ENCODE peak calls at places on chromosomes 7 and 10, in six cellular contexts. A is foreskin fibroblast, K is fibroblast of lung, T is HFFc6, O is cardiac muscle cell, D is cardiac fibroblast. E is an unnamed sample.

GRCh38 chr10:10785627-10786333 is 231.9 kb upstream of the CELF2 start:
- DNase-seq in A (peak; percentile 78), K (peak; percentile 81), T (peak; percentile 25), O (no peak), D (peak; percentile 79), E (no peak)

GRCh38 chr10:43214071-43214955 is 52.6 kb downstream of the RASGEF1A start:
- DNase-seq in A (peak; percentile 45), K (no peak), T (peak; percentile 33), O (no peak), D (peak; percentile 12), E (no peak)

GRCh38 chr7:2393751-2394150 is 9.7 kb upstream of the CHST12 start:
- DNase-seq in A (peak; percentile 33), K (no peak), T (no peak), O (no peak), D (no peak), E (no peak)

GRCh38 chr7:140074780-140075179 is 12.0 kb upstream of the PARP12 start:
- DNase-seq in A (peak; percentile 9), K (no peak), T (peak; percentile 31), O (no peak), D (peak; percentile 19), E (no peak)

GRCh38 chr10:63084690-63085377 is 48.3 kb upstream of the NRBF2 start:
- DNase-seq in A (no peak), K (no peak), T (no peak), O (no peak), D (no peak), E (no peak)

GRCh38 chr7:6392712-6393666 is 54.8 kb downstream of the DAGLB start:
- DNase-seq in A (peak; percentile 98), K (peak; percentile 94), T (peak; percentile 67), O (peak; percentile 79), D (peak; percentile 88), E (no peak)

GRCh38 chr7:132386249-132386681 is 190.0 kb downstream of the PLXNA4 start:
- DNase-seq in A (no peak), K (no peak), T (no peak), O (peak; percentile 36), D (peak; percentile 79), E (no peak)

GRCh38 chr7:1703475-1704325 is 33.6 kb downstream of the ELFN1 start:
- DNase-seq in A (no peak), K (no peak), T (no peak), O (no peak), D (no peak), E (no peak)

GRCh38 chr7:149615690-149616270 is 118.2 kb upstream of the ZNF746 start:
- DNase-seq in A (no peak), K (no peak), T (no peak), O (no peak), D (no peak), E (no peak)

GRCh38 chr7:66627151-66627681 is 1.5 kb upstream of the KCTD7 start:
- DNase-seq in A (peak; percentile 54), K (peak; percentile 78), T (peak; percentile 16), O (no peak), D (peak; percentile 63), E (no peak)

GRCh38 chr10:5589963-5590511 is 65.3 kb downstream of the CALML3 start:
- DNase-seq in A (peak; percentile 54), K (peak; percentile 47), T (peak; percentile 28), O (no peak), D (peak; percentile 28), E (no peak)

GRCh38 chr10:119658274-119658673 is 7.1 kb downstream of the BAG3 start:
- DNase-seq in A (peak; percentile 97), K (peak; percentile 93), T (peak; percentile 94), O (peak; percentile 49), D (peak; percentile 89), E (no peak)

GRCh38 chr7:113730309-113730955 is 188.4 kb downstream of the PPP1R3A start:
- DNase-seq in A (peak; percentile 68), K (peak; percentile 83), T (no peak), O (no peak), D (peak; percentile 31), E (no peak)

GRCh38 chr7:130273863-130274262 is 7.2 kb downstream of the CPA2 start:
- DNase-seq in A (peak; percentile 84), K (peak; percentile 94), T (no peak), O (peak; percentile 11), D (peak; percentile 80), E (no peak)

GRCh38 chr10:3526721-3527120 is 258.3 kb downstream of the KLF6 start:
- DNase-seq in A (peak; percentile 73), K (peak; percentile 91), T (peak; percentile 82), O (no peak), D (peak; percentile 92), E (no peak)

GRCh38 chr10:120931423-120931822 is 80.3 kb downstream of the WDR11 start:
- DNase-seq in A (no peak), K (no peak), T (no peak), O (no peak), D (no peak), E (no peak)

GRCh38 chr7:95250591-95250990 is 73.7 kb downstream of the PON1 start:
- DNase-seq in A (no peak), K (no peak), T (no peak), O (peak; percentile 25), D (no peak), E (no peak)

GRCh38 chr10:128574616-128575210 is 448.5 kb upstream of the MKI67 start:
- DNase-seq in A (no peak), K (no peak), T (no peak), O (no peak), D (no peak), E (no peak)

GRCh38 chr10:120538091-120538490 is 81.1 kb downstream of the PLPP4 start:
- DNase-seq in A (no peak), K (no peak), T (no peak), O (no peak), D (peak; percentile 1), E (no peak)

GRCh38 chr7:139570119-139570518 is 46.6 kb downstream of the CLEC2L start:
- DNase-seq in A (no peak), K (no peak), T (no peak), O (no peak), D (no peak), E (no peak)

GRCh38 chr7:90764848-90765570 is 168.9 kb downstream of the CDK14 start:
- DNase-seq in A (no peak), K (no peak), T (no peak), O (no peak), D (no peak), E (no peak)

GRCh38 chr10:15879058-15879457 is 18.8 kb upstream of the MINDY3 start:
- DNase-seq in A (peak; percentile 59), K (peak; percentile 55), T (peak; percentile 46), O (peak; percentile 15), D (peak; percentile 49), E (no peak)

GRCh38 chr10:22345301-22346086 is at the start of gene SPAG6:
- DNase-seq in A (peak; percentile 43), K (no peak), T (no peak), O (no peak), D (no peak), E (no peak)

GRCh38 chr7:50793115-50793946 is 10.6 kb upstream of the GRB10 start:
- DNase-seq in A (peak; percentile 87), K (peak; percentile 57), T (peak; percentile 26), O (peak; percentile 75), D (peak; percentile 77), E (peak; percentile 44)

GRCh38 chr7:322111-322671 is 32.2 kb downstream of the FOXL3 start:
- DNase-seq in A (peak; percentile 66), K (peak; percentile 14), T (peak; percentile 14), O (peak; percentile 77), D (peak; percentile 38), E (peak; percentile 64)

GRCh38 chr10:102781921-102782542 is 38.3 kb downstream of the WBP1L start:
- DNase-seq in A (peak; percentile 67), K (peak; percentile 57), T (no peak), O (no peak), D (peak; percentile 86), E (no peak)

DNA sequence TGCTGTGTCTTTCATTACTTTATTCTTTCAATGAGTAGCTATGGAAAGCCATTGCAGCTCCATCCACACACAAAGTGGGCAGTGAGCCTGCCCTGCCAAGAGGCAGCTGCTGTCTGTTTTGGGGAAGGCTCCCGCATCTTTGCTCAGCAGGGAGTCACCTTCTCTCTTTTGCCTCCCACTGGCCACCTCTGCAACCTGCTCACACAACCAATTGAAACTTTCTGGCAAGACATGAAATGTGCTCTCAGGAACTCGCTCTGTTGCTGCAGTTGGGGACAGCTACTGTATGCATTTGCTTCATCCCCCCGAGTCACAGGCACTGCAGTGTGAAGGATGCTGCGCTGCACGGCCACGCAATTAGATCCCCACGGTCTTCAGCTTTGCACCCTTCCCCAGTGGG is 244.8 kb upstream of the NFE2L3 start:
- DNase-seq in A (no peak), K (no peak), T (no peak), O (no peak), D (no peak), E (no peak)
- TF ChIP-seq CTCF in A (no peak), K (no peak), T (no peak), O (no peak), D (no peak), E (no peak)

GRCh38 chr10:101780818-101781654 is 2.2 kb downstream of the NPM3 start:
- DNase-seq in A (peak; percentile 86), K (peak; percentile 53), T (peak; percentile 56), O (peak; percentile 80), D (peak; percentile 70), E (peak; percentile 88)

GRCh38 chr10:101780187-101780817 is 2.9 kb downstream of the NPM3 start:
- DNase-seq in A (no peak), K (no peak), T (no peak), O (no peak), D (no peak), E (no peak)

GRCh38 chr10:101778151-101778780 is 2.4 kb upstream of the FGF8 start:
- DNase-seq in A (no peak), K (no peak), T (no peak), O (no peak), D (no peak), E (no peak)

GRCh38 chr10:101778781-101779543 is 3.0 kb upstream of the FGF8 start:
- DNase-seq in A (peak; percentile 57), K (peak; percentile 33), T (no peak), O (peak; percentile 79), D (peak; percentile 47), E (no peak)

GRCh38 chr10:101779544-101780186 is 3.6 kb downstream of the NPM3 start:
- DNase-seq in A (peak; percentile 83), K (peak; percentile 60), T (peak; percentile 27), O (peak; percentile 91), D (peak; percentile 69), E (peak; percentile 94)
- TF ChIP-seq CTCF in A (peak; percentile 64), K (peak; percentile 74), T (peak; percentile 96), O (peak; percentile 81), D (peak; percentile 73), E (peak; percentile 61)

GRCh38 chr10:118308664-118309063 is 33.5 kb downstream of the FAM204A start:
- DNase-seq in A (no peak), K (no peak), T (no peak), O (no peak), D (no peak), E (no peak)
- TF ChIP-seq CTCF in A (peak; percentile 10), K (peak; percentile 1), T (peak; percentile 17), O (no peak), D (no peak), E (no peak)

DNA sequence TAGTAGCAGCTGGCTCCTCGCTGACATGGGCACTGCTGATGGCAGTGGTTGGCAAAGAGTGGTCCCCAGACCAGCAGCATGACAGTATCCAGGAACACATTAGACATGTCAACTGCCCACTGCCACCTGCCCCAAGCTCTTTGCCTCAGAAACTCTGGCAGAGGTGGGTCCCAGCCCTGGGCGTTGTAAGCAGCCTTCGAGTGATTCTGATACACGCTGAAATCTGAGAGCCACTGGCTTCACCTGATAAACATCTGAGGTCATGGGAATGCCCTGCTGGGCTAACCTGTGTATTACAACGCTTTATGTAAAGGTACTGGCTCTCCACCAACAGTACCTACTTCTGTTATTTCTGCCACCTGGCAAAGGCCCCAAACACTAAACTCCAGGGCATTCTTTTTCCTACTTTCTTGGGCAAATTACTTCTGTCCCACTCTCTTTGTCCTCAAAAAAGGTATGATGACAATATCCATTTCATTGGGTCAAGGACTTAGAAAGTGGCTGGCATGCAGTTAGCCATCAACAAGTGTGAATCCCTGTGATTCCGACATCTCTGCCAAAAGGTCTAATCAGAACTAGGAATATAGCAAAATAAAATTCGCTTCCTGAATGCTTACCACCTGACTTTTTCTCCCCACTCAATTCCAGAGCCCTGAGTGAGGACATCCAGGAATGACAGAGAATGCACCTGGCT is 9.2 kb downstream of the SGMS1 start:
- DNase-seq in A (no peak), K (no peak), T (no peak), O (peak; percentile 52), D (no peak), E (no peak)
- TF ChIP-seq CTCF in A (no peak), K (no peak), T (peak; percentile 53), O (no peak), D (peak; percentile 4), E (no peak)